ENCODE peak calls at places on chromosomes 11 and 22, in six cellular contexts. K is HCT116, N is pancreas, I is adrenal gland, X is endodermal cell, M is IMR-90. W is an unnamed sample.

GRCh38 chr11:60127311-60127811 is 38.9 kb downstream of the MS4A2 start:
- DNase-seq in X (no peak), I (peak; percentile 3), N (no peak), K (no peak), M (no peak), W (no peak)

GRCh38 chr11:636511-637332 is at the start of gene DRD4:
- DNase-seq in I (no peak), M (peak; percentile 37), X (peak; percentile 80), N (peak; percentile 80), K (no peak), W (no peak)

GRCh38 chr11:36019722-36020121 is 75.9 kb downstream of the LDLRAD3 start:
- DNase-seq in I (peak; percentile 70), X (peak; percentile 67), K (no peak), N (no peak), M (no peak), W (peak; percentile 45)

GRCh38 chr22:23107487-23108323 is 34.1 kb downstream of the RSPH14 start:
- DNase-seq in K (no peak), X (no peak), M (no peak), I (no peak), N (no peak), W (no peak)

GRCh38 chr11:128506999-128507591 is 80.3 kb downstream of the ETS1 start:
- DNase-seq in I (peak; percentile 77), N (peak; percentile 82), K (no peak), X (no peak), M (peak; percentile 96), W (peak; percentile 63)

GRCh38 chr11:27421819-27422494 is 50.6 kb downstream of the LGR4 start:
- DNase-seq in X (no peak), N (no peak), K (no peak), I (no peak), M (no peak), W (no peak)

GRCh38 chr11:64148200-64148916 is 17.6 kb downstream of the MACROD1 start:
- DNase-seq in I (peak; percentile 76), M (peak; percentile 66), K (peak; percentile 27), N (peak; percentile 87), X (peak; percentile 94), W (peak; percentile 82)

GRCh38 chr22:17258015-17258827 is 39.0 kb upstream of the ADA2 start:
- DNase-seq in M (no peak), I (peak; percentile 26), N (peak; percentile 91), K (no peak), X (peak; percentile 91), W (peak; percentile 85)

GRCh38 chr22:20000246-20001081 is 16.2 kb downstream of the ARVCF start:
- DNase-seq in N (peak; percentile 60), M (no peak), K (no peak), I (no peak), X (no peak), W (peak; percentile 73)

GRCh38 chr11:33920838-33921613 is 29.1 kb upstream of the LMO2 start:
- DNase-seq in N (no peak), M (no peak), K (no peak), X (no peak), I (no peak), W (no peak)

GRCh38 chr11:23856654-23857053 is 640.2 kb upstream of the LUZP2 start:
- DNase-seq in K (no peak), X (no peak), N (no peak), M (peak; percentile 67), I (no peak), W (no peak)

GRCh38 chr11:132310390-132311375 is 940.3 kb downstream of the NTM start:
- DNase-seq in N (no peak), M (no peak), I (no peak), X (no peak), K (no peak), W (no peak)

GRCh38 chr11:6694229-6694535 is 11.0 kb upstream of the MRPL17 start:
- DNase-seq in M (no peak), N (no peak), I (no peak), K (no peak), X (no peak), W (no peak)

GRCh38 chr11:111602865-111603632 is 800 bp downstream of the SIK2 start:
- DNase-seq in K (no peak), M (peak; percentile 43), N (no peak), X (peak; percentile 83), I (peak; percentile 54), W (no peak)

GRCh38 chr11:64234840-64235379 is 526 bp downstream of the VEGFB start:
- DNase-seq in X (peak; percentile 76), K (no peak), M (no peak), N (peak; percentile 87), I (peak; percentile 55), W (peak; percentile 46)

GRCh38 chr11:94525933-94526332 is 13.7 kb downstream of the C11orf97 start:
- DNase-seq in I (peak; percentile 82), K (no peak), M (peak; percentile 74), X (no peak), N (peak; percentile 59), W (no peak)

GRCh38 chr11:62450543-62451242 is 31.9 kb downstream of the SCGB1A1 start:
- DNase-seq in N (no peak), X (peak; percentile 63), I (no peak), M (no peak), K (no peak), W (no peak)
- H3K4me3 ChIP-seq in N (no peak overlapping the region), X (no peak overlapping the region), I (no peak overlapping the region), M (no peak overlapping the region), K (no peak overlapping the region), W (no peak overlapping the region)

DNA sequence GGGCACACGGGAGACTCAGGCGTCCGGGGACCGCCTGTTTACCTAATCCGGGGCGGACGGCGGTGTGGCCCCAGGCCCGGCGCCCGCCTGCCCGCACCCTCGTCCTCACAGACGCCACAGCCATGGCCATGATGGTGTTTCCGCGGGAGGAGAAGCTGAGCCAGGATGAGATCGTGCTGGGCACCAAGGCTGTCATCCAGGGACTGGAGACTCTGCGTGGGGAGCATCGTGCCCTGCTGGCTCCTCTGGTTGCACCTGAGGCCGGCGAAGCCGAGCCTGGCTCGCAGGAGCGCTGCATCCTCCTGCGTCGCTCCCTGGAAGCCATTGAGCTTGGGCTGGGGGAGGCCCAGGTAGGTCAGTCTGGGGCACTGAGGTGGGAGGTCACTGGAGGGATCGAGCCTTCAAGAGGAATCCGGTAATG is 10.0 kb upstream of the RAB1B start:
- DNase-seq in N (no peak), X (no peak), K (no peak), M (no peak), I (no peak), W (no peak)
- TF ChIP-seq CTCF in N (peak; percentile 2), X (peak; percentile 32), K (no peak), M (no peak), I (peak; percentile 11), W (no peak)

DNA sequence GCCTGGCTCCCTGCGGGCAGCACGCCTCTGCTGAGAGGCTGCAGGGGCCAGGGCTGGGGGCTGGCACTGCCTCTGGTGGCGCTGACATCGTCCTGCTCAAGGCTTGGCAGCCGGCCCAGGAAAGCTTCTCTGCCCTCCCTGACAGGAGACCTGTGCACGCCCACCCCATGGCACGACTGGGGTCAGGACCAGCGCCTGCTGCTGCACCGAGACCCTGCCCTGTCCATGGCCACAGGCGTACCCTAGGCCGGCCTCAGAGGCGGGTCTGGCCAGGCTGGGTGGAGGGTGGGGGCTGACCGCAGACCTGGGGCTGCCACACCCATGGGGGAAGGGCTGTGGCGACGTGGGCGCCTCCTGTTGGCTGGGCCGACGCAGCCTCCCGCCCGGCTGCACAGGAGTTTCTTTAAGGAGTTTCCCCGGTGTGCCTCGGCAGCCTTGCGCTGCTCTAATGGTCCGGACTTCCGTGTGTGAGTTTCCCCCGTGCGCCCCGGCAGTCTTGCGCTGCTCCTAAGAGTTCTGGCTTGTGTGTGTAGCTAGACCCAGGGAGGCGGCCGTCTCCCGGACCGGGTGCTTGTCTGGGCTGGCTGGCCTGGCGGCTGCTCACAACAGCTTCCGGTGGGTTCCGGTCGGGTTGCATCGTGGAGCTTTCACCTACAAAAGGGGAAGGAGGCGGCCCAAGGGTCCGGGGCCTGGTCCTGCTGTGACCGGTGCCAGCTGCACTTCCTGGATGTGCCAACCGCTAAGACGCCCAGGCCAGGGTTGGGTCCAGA is 4.7 kb downstream of the TRABD start:
- DNase-seq in N (peak; percentile 95), X (peak; percentile 92), I (peak; percentile 90), M (no peak), K (peak; percentile 60), W (peak; percentile 94)
- H3K4me1 ChIP-seq in N (peaks cover 26% of the 10 kb centered on the region), X (peaks cover 4% of the 10 kb centered on the region), I (peaks cover 24% of the 10 kb centered on the region), M (peaks cover 17% of the 10 kb centered on the region), K (peaks cover 20% of the 10 kb centered on the region), W (peaks cover 28% of the 10 kb centered on the region)

DNA sequence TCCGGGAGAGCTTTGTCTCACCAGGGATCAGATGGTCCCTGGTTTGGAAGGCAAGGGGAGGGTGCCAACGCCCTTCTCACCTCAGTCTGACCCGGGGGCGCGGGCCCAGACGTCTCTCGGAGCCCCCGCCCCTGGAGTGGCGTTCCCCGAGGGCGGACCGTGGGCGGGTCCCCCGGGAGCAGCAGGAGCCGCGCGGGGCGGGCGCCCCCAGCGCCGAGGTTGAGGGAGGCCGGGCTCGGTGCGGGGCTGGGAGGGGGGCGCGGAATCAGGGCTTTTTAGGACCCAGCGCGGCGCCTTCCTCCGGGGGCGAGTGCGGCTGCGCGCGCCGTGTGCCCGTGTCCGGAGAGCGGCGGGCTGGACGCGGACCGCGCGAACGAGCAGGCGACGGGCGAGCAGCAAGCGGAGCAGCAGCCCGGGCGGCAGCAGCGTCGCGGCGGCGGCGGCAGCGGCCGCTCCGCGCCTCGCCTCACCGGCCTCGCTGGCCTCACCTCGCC is at the start of gene KCNC1:
- DNase-seq in K (no peak), N (peak; percentile 72), I (peak; percentile 51), M (peak; percentile 34), X (peak; percentile 77), W (peak; percentile 73)
- H3K4me3 ChIP-seq in K (peak within 1 kb of the TSS; percentile 34), N (peak within 1 kb of the TSS; percentile 7), I (no peak within 1 kb of the TSS), M (peak within 1 kb of the TSS; percentile 10), X (peak within 1 kb of the TSS; percentile 60), W (peak within 1 kb of the TSS; percentile 65)

GRCh38 chr11:67541198-67541597 is 18.0 kb upstream of the CABP2 start:
- DNase-seq in M (no peak), N (no peak), K (no peak), X (no peak), I (no peak), W (no peak)
- TF ChIP-seq CTCF in M (no peak), N (no peak), K (peak; percentile 6), X (peak; percentile 34), I (no peak), W (no peak)

DNA sequence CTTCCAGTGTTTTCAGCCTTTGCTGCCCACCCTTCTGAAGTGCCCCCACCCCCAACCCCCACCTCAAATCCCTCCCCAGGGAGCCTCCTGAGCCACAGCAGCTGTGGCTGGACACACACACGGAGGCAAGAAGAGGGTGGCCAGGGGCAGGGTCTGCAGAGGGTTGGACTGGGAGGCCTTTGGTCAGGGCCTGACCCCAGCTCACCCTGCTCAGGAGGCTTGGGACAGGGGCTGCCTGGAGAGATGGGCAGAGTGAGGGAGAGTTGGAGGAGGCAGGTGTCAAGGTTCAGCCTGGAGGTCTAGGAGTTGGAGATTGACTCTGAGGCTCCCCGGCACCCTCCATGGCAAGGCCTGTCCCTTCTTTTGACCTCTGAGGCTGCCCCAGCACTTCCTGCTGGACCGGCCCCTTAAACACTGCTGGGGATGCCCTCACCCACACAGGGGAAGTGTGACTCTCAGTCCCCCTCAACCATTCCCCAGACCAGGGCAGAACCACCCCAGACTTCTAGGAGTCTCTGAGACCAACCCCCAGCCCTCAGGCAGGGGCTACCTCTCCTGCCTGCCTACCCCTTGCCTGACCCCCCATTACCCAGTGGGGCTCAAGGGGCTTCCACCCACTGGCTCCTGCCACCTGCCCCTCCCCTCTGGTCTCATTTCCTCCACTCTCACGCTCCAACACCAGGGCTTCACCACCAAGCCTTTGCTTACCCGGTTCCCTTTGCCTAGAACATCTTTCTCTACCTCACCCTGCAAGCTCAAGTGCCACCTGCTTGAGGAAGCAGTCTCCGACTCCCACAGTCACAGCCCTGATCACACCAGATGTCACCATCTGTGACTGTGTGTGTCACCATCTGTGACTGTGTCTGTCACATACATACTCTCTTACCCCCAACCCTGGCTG is 8.6 kb downstream of the ARAP1 start:
- DNase-seq in M (no peak), X (no peak), K (no peak), I (no peak), N (peak; percentile 38), W (no peak)
- H3K4me1 ChIP-seq in M (peaks cover 13% of the 10 kb centered on the region), X (peaks cover 11% of the 10 kb centered on the region), K (peaks cover 9% of the 10 kb centered on the region), I (peaks cover 70% of the 10 kb centered on the region), N (no peaks in the 10 kb centered on the region), W (peaks cover 12% of the 10 kb centered on the region)

W was measured in BE2C.